ENCODE peak calls at places on chromosomes 3 and 15, in five cellular contexts. B is endothelial cell; N is Peyer's patch; O is stomach; D is activated CD8-positive, alpha-beta T cell treated with anti-CD3 and anti-CD28 coated beads for 36 hours. E is an unnamed sample.

GRCh38 chr3:11530153-11530721 is 113.5 kb downstream of the VGLL4 start:
- DNase-seq in O (no peak), D (no peak), B (no peak), N (no peak), E (peak)

GRCh38 chr15:90839187-90840071 is 29.0 kb upstream of the FURIN start:
- DNase-seq in B (no peak), D (no peak), O (peak), N (peak), E (peak)

GRCh38 chr3:167350245-167350862 is 29.7 kb downstream of the ZBBX start:
- DNase-seq in O (no peak), B (peak), D (no peak), N (no peak), E (peak)

GRCh38 chr15:42456539-42456938 is 34.4 kb downstream of the ZNF106 start:
- DNase-seq in B (no peak), N (no peak), O (no peak), D (no peak), E (no peak)

GRCh38 chr15:85044251-85044853 is 62.7 kb downstream of the PDE8A start:
- DNase-seq in O (peak), B (peak), N (peak), D (peak), E (peak)

GRCh38 chr15:39582977-39583585 is 2.2 kb downstream of the THBS1 start:
- DNase-seq in O (no peak), B (no peak), N (no peak), D (no peak), E (no peak)

GRCh38 chr3:111534701-111535100 is 7.3 kb upstream of the CD96 start:
- DNase-seq in N (no peak), D (no peak), B (no peak), O (no peak), E (no peak)

GRCh38 chr3:190217081-190217480 is 96.4 kb upstream of the P3H2 start:
- DNase-seq in O (no peak), N (no peak), D (no peak), B (no peak), E (no peak)

GRCh38 chr3:168511428-168512014 is 415.8 kb upstream of the GOLIM4 start:
- DNase-seq in O (no peak), B (no peak), D (no peak), N (no peak), E (no peak)

GRCh38 chr15:60757831-60758570 is 279.1 kb upstream of the ICE2 start:
- DNase-seq in O (peak), B (no peak), N (no peak), D (no peak), E (no peak)

GRCh38 chr3:177977381-177978158 is 558.7 kb upstream of the KCNMB2 start:
- DNase-seq in B (no peak), O (no peak), N (no peak), D (no peak), E (peak)

GRCh38 chr3:138600341-138600740 is 6.3 kb upstream of the CEP70 start:
- DNase-seq in D (no peak), B (no peak), O (no peak), N (no peak), E (peak)

GRCh38 chr3:188646592-188646991 is 492.6 kb downstream of the LPP start:
- DNase-seq in B (no peak), O (no peak), N (no peak), D (no peak), E (no peak)

GRCh38 chr3:111112913-111113312 is 41.3 kb downstream of the NECTIN3 start:
- DNase-seq in D (no peak), B (no peak), O (no peak), N (no peak), E (no peak)

GRCh38 chr15:66770518-66771350 is 68.7 kb downstream of the SMAD6 start:
- DNase-seq in B (no peak), O (no peak), D (no peak), N (no peak), E (no peak)

GRCh38 chr3:123143669-123144411 is 57.9 kb upstream of the SEC22A start:
- DNase-seq in B (no peak), N (peak), D (no peak), O (no peak), E (no peak)

GRCh38 chr3:193872265-193872753 is 263.6 kb upstream of the HES1 start:
- DNase-seq in B (no peak), D (peak), O (peak), N (peak), E (peak)

GRCh38 chr15:73602444-73602843 is 30.7 kb downstream of the NPTN start:
- DNase-seq in N (no peak), O (no peak), B (no peak), D (no peak), E (no peak)

GRCh38 chr3:133506215-133506901 is 67.1 kb upstream of the CDV3 start:
- DNase-seq in N (no peak), O (no peak), B (no peak), D (peak), E (no peak)

GRCh38 chr3:131357275-131357674 is 24.3 kb upstream of the NUDT16 start:
- DNase-seq in B (no peak), N (no peak), D (no peak), O (no peak), E (no peak)

GRCh38 chr15:33729648-33730047 is 238.6 kb upstream of the CHRM5 start:
- DNase-seq in D (no peak), B (no peak), N (no peak), O (no peak), E (no peak)

GRCh38 chr3:186534113-186534669 is 10.0 kb downstream of the CRYGS start:
- DNase-seq in D (peak), B (no peak), N (peak), O (no peak), E (no peak)

GRCh38 chr3:161268601-161269000 is 47.5 kb downstream of the NMD3 start:
- DNase-seq in N (no peak), B (no peak), D (no peak), O (no peak), E (no peak)

GRCh38 chr15:23497710-23498111 is 50.7 kb upstream of the GOLGA6L2 start:
- DNase-seq in O (no peak), B (peak), D (peak), N (no peak), E (no peak)

GRCh38 chr3:72673011-72673771 is 175.1 kb downstream of the SHQ1 start:
- DNase-seq in D (no peak), O (no peak), N (no peak), B (no peak), E (no peak)

GRCh38 chr15:32659340-32659831 is 17.9 kb downstream of the SCG5 start:
- DNase-seq in D (no peak), B (no peak), N (no peak), O (no peak), E (no peak)

GRCh38 chr3:29152379-29152778 is 128.5 kb upstream of the RBMS3 start:
- DNase-seq in N (no peak), B (no peak), D (no peak), O (no peak), E (no peak)

GRCh38 chr3:133075027-133075426 is 36.8 kb downstream of the TMEM108 start:
- DNase-seq in O (no peak), B (no peak), D (no peak), N (no peak), E (no peak)

GRCh38 chr3:96012941-96013340 is 801.5 kb upstream of the EPHA6 start:
- DNase-seq in D (no peak), O (no peak), B (no peak), N (no peak), E (no peak)

GRCh38 chr3:167493240-167493639 is 19.4 kb upstream of the SERPINI2 start:
- DNase-seq in B (peak), N (no peak), O (no peak), D (no peak), E (no peak)

GRCh38 chr15:65580287-65580686 is 30.6 kb downstream of the INTS14 start:
- DNase-seq in D (no peak), N (no peak), B (no peak), O (no peak), E (peak)

GRCh38 chr15:84915011-84915958 is 30.8 kb downstream of the SLC28A1 start:
- DNase-seq in O (peak), B (no peak), N (peak), D (peak), E (peak)

GRCh38 chr3:161372321-161373260 is 1.3 kb upstream of the SPTSSB start:
- DNase-seq in D (peak), N (no peak), B (peak), O (peak), E (no peak)

DNA sequence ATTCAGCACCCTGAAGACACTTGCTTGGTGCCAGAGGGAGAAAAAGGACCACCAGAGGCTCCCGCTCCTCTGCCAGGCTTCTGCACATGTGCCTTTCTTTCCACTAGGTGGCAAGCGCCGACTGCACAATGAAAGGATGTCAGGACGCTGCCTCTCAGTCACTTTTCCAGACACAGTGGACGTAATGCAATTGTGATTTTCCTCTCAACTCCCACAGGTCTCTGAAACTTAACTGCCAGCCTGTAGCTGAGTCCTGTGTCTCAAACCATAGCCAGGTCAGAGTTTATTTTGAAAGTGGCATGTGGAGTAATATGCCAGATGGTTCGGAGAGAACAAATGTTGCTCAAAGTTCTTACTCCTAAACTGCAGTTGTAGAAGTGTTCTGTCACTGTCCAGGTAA is 162.9 kb downstream of the ITPR1 start:
- DNase-seq in D (peak), O (peak), B (peak), N (peak), E (peak)
- TF ChIP-seq CTCF in D (peak), O (no peak), B (peak), N (no peak), E (peak)

GRCh38 chr3:127088511-127089430 is 104.2 kb upstream of the PRR23E start:
- DNase-seq in O (no peak), B (no peak), D (no peak), N (no peak), E (no peak)
- TF ChIP-seq CTCF in O (no peak), B (no peak), D (no peak), N (no peak), E (no peak)

GRCh38 chr3:70308760-70309159 is 3.7 kb downstream of the MDFIC2 start:
- DNase-seq in O (no peak), B (peak), N (no peak), D (peak), E (no peak)
- TF ChIP-seq CTCF in O (no peak), B (no peak), N (no peak), D (no peak), E (peak)

GRCh38 chr15:44792715-44793114 is 56.4 kb downstream of the TRIM69 start:
- DNase-seq in N (no peak), B (no peak), D (no peak), O (no peak), E (no peak)

GRCh38 chr15:44790215-44790614 is 53.9 kb downstream of the TRIM69 start:
- DNase-seq in O (no peak), D (no peak), N (no peak), B (no peak), E (no peak)

GRCh38 chr15:44794072-44794471 is 57.7 kb downstream of the TRIM69 start:
- DNase-seq in B (no peak), D (no peak), O (no peak), N (no peak), E (no peak)

GRCh38 chr15:44788748-44789147 is 52.4 kb downstream of the TRIM69 start:
- DNase-seq in B (no peak), N (no peak), O (no peak), D (peak), E (no peak)
- TF ChIP-seq CTCF in B (no peak), N (no peak), O (no peak), D (no peak), E (no peak)

E was measured in astrocyte of the cerebellum.